ENCODE peak calls at places on chromosome 19, in eight cellular contexts. T, K, A, B, U, E, H and C are unnamed samples.

GRCh38 chr19:48308695-48309586 is 16.4 kb upstream of the EMP3 start:
- DNase-seq in E (no peak), K (no peak), U (no peak), B (peak; percentile 54), H (no peak), T (no peak), A (no peak), C (no peak)

GRCh38 chr19:39206122-39206521 is 2.1 kb upstream of the SYCN start:
- DNase-seq in T (no peak), K (no peak), H (no peak), E (no peak), U (no peak), A (no peak), B (no peak), C (no peak)

GRCh38 chr19:13262450-13262849 is 112.2 kb downstream of the IER2 start:
- DNase-seq in A (no peak), K (no peak), H (no peak), U (no peak), B (no peak), T (no peak), E (peak; percentile 46), C (no peak)

GRCh38 chr19:35777961-35778360 is 2.6 kb downstream of the ARHGAP33 start:
- DNase-seq in E (no peak), B (no peak), U (no peak), K (no peak), A (no peak), H (no peak), T (no peak), C (no peak)

GRCh38 chr19:35106291-35106583 is 9.4 kb upstream of the FXYD3 start:
- DNase-seq in A (no peak), E (no peak), K (no peak), T (no peak), H (no peak), U (no peak), B (no peak), C (no peak)

GRCh38 chr19:48170817-48171347 is 402 bp downstream of the ZSWIM9 start:
- DNase-seq in K (no peak), A (no peak), H (no peak), B (no peak), E (no peak), U (no peak), T (no peak), C (no peak)

GRCh38 chr19:15836345-15836594 is 20.8 kb upstream of the OR10H1 start:
- DNase-seq in B (no peak), H (peak; percentile 24), E (no peak), T (no peak), A (no peak), K (no peak), U (no peak), C (no peak)

GRCh38 chr19:49555600-49556411 is 24.6 kb downstream of the NOSIP start:
- DNase-seq in H (peak; percentile 84), K (peak; percentile 66), B (no peak), A (peak; percentile 59), U (peak; percentile 73), E (no peak), T (peak; percentile 90), C (peak; percentile 54)

GRCh38 chr19:40585677-40586422 is 9.2 kb downstream of the SHKBP1 start:
- DNase-seq in H (no peak), E (no peak), T (no peak), U (no peak), B (no peak), A (no peak), K (no peak), C (no peak)

GRCh38 chr19:50486823-50487515 is 10.3 kb upstream of the GARIN5A start:
- DNase-seq in T (peak; percentile 40), B (no peak), U (peak; percentile 34), K (peak; percentile 35), H (peak; percentile 49), E (peak; percentile 39), A (peak; percentile 33), C (no peak)

GRCh38 chr19:40829205-40829604 is 21.0 kb downstream of the CYP2A6 start:
- DNase-seq in H (no peak), K (no peak), U (no peak), B (no peak), E (no peak), A (no peak), T (no peak), C (no peak)

GRCh38 chr19:14147797-14148605 is 11.6 kb upstream of the ASF1B start:
- DNase-seq in K (no peak), A (no peak), B (peak; percentile 89), H (peak; percentile 39), T (peak; percentile 77), E (no peak), U (no peak), C (peak; percentile 73)

GRCh38 chr19:48991823-48992570 is 1.1 kb downstream of the GYS1 start:
- DNase-seq in K (no peak), H (no peak), E (no peak), A (no peak), U (no peak), B (peak; percentile 85), T (peak; percentile 63), C (peak; percentile 65)

GRCh38 chr19:38199340-38199739 is 24.7 kb downstream of the DPF1 start:
- DNase-seq in H (no peak), T (no peak), K (no peak), B (no peak), E (no peak), A (no peak), U (no peak), C (no peak)

GRCh38 chr19:34430738-34431625 is 2.8 kb downstream of the UBA2 start:
- DNase-seq in K (no peak), H (peak; percentile 10), T (no peak), E (peak; percentile 40), U (peak; percentile 26), A (no peak), B (no peak), C (no peak)

GRCh38 chr19:38315657-38316476 is at the start of gene YIF1B:
- DNase-seq in A (peak; percentile 91), U (peak; percentile 91), B (peak; percentile 98), H (peak; percentile 92), K (peak; percentile 91), T (peak; percentile 95), E (peak; percentile 92), C (peak; percentile 96)

GRCh38 chr19:31253816-31254551 is 95.3 kb downstream of the TSHZ3 start:
- DNase-seq in U (no peak), H (no peak), K (no peak), A (no peak), E (no peak), B (no peak), T (no peak), C (no peak)

GRCh38 chr19:57537953-57538547 is 10.9 kb downstream of the ZNF549 start:
- DNase-seq in E (no peak), A (no peak), U (no peak), K (no peak), H (no peak), T (no peak), B (no peak), C (no peak)

GRCh38 chr19:50906217-50906616 is 5.0 kb downstream of the KLK4 start:
- DNase-seq in B (no peak), K (no peak), T (peak; percentile 53), U (no peak), A (no peak), E (no peak), H (no peak), C (peak; percentile 51)

GRCh38 chr19:46600393-46601317 is 475 bp upstream of the CALM3 start:
- DNase-seq in A (peak; percentile 96), U (peak; percentile 95), E (peak; percentile 99), B (peak; percentile 98), T (peak; percentile 99), H (peak; percentile 98), K (peak; percentile 91), C (peak; percentile 98)

GRCh38 chr19:52941941-52942370 is 18.7 kb upstream of the ZNF888 start:
- DNase-seq in U (no peak), A (no peak), T (peak; percentile 66), K (no peak), H (peak; percentile 1), E (peak; percentile 14), B (no peak), C (peak; percentile 35)

GRCh38 chr19:18392417-18392816 is 5.0 kb downstream of the LRRC25 start:
- DNase-seq in U (no peak), T (no peak), E (no peak), B (peak; percentile 88), K (no peak), A (no peak), H (no peak), C (peak; percentile 86)

GRCh38 chr19:49355890-49356289 is 6.3 kb downstream of the TEAD2 start:
- DNase-seq in T (no peak), A (no peak), U (no peak), B (no peak), E (no peak), K (no peak), H (no peak), C (no peak)

GRCh38 chr19:6677924-6678689 is 8.1 kb upstream of the TNFSF14 start:
- DNase-seq in U (peak; percentile 16), T (no peak), K (peak; percentile 20), H (no peak), E (no peak), B (no peak), A (no peak), C (no peak)

GRCh38 chr19:44685877-44686276 is 13.1 kb upstream of the CEACAM16 start:
- DNase-seq in U (no peak), K (no peak), E (no peak), T (no peak), B (no peak), A (no peak), H (no peak), C (no peak)